ENCODE peak calls at places on chromosome X, in seven cellular contexts. N is Peyer's patch; O is activated CD4-positive, CD25-positive, alpha-beta regulatory T cell; J is HuH-7.5; A is nucleus accumbens; B is endodermal cell; V is skeletal muscle cell. S is an unnamed sample.

GRCh38 chrX:20668550-20668949 is 401.8 kb upstream of the RPS6KA3 start:
- DNase-seq in N (no peak), O (no peak), J (no peak), A (no peak), B (no peak), V (no peak), S (no peak)

GRCh38 chrX:6228720-6229119 is at the start of gene NLGN4X:
- DNase-seq in N (no peak), O (no peak), J (no peak), A (peak), B (peak), V (no peak), S (no peak)

GRCh38 chrX:16783452-16783851 is 2.8 kb upstream of the TXLNG start:
- DNase-seq in N (no peak), O (no peak), J (no peak), A (no peak), B (no peak), V (no peak), S (no peak)

GRCh38 chrX:3244955-3245354 is 101.5 kb downstream of the MXRA5 start:
- DNase-seq in N (no peak), O (no peak), J (no peak), A (no peak), B (no peak), V (no peak), S (no peak)

GRCh38 chrX:153634236-153634635 is 12.8 kb upstream of the DUSP9 start:
- DNase-seq in N (peak), O (no peak), J (no peak), A (no peak), B (peak), V (no peak), S (no peak)

GRCh38 chrX:97065973-97066372 is 182.3 kb downstream of the RPA4 start:
- DNase-seq in N (no peak), O (no peak), J (no peak), A (no peak), B (no peak), V (no peak), S (no peak)

GRCh38 chrX:47489507-47490275 is 6.7 kb upstream of the ZNF41 start:
- DNase-seq in N (no peak), O (no peak), J (no peak), A (no peak), B (no peak), V (no peak), S (no peak)

GRCh38 chrX:30141966-30142365 is 73.4 kb upstream of the MAGEB2 start:
- DNase-seq in N (no peak), O (no peak), J (no peak), A (no peak), B (peak), V (peak), S (no peak)

GRCh38 chrX:65997978-65998717 is 41.7 kb downstream of the VSIG4 start:
- DNase-seq in N (no peak), O (no peak), J (no peak), A (no peak), B (no peak), V (no peak), S (no peak)

GRCh38 chrX:100649550-100650356 is 5.8 kb downstream of the SRPX2 start:
- DNase-seq in N (peak), O (no peak), J (no peak), A (no peak), B (peak), V (peak), S (peak)

GRCh38 chrX:104193485-104193884 is 27.2 kb downstream of the FAM199X start:
- DNase-seq in N (no peak), O (no peak), J (no peak), A (no peak), B (no peak), V (no peak), S (no peak)

GRCh38 chrX:41144873-41145272 is 59.6 kb downstream of the USP9X start:
- DNase-seq in N (no peak), O (no peak), J (no peak), A (no peak), B (no peak), V (no peak), S (no peak)

GRCh38 chrX:38970845-38971244 is 169.6 kb downstream of the MID1IP1 start:
- DNase-seq in N (no peak), O (no peak), J (no peak), A (no peak), B (no peak), V (no peak), S (no peak)

GRCh38 chrX:105314468-105314867 is 94.0 kb upstream of the TEX13A start:
- DNase-seq in N (no peak), O (no peak), J (no peak), A (no peak), B (no peak), V (peak), S (no peak)